ENCODE peak calls at places on chromosomes 6 and 20, in four cellular contexts. I is HepG2, D is K562, B is WTC11. K is an unnamed sample.

GRCh38 chr20:16048881-16049280 is 524.4 kb downstream of the KIF16B start:
- DNase-seq in I (no peak), D (no peak), B (no peak), K (no peak)

GRCh38 chr6:152112503-152113261 is 305.2 kb downstream of the ESR1 start:
- DNase-seq in I (no peak), D (no peak), B (no peak), K (no peak)

GRCh38 chr6:22036267-22036666 is 260.6 kb downstream of the PRL start:
- DNase-seq in I (peak), D (no peak), B (peak), K (peak)

GRCh38 chr6:41503841-41504525 is 42.2 kb upstream of the FOXP4 start:
- DNase-seq in I (peak), D (no peak), B (peak), K (no peak)

GRCh38 chr20:12210591-12210990 is 292.9 kb downstream of the BTBD3 start:
- DNase-seq in I (no peak), D (no peak), B (no peak), K (no peak)

GRCh38 chr6:105178110-105178509 is 1.7 kb downstream of the POPDC3 start:
- DNase-seq in I (no peak), D (no peak), B (no peak), K (no peak)

GRCh38 chr6:140486468-140487361 is 1112.3 kb upstream of the CITED2 start:
- DNase-seq in I (no peak), D (peak), B (no peak), K (no peak)

GRCh38 chr20:50589548-50590347 is 79.6 kb downstream of the PTPN1 start:
- DNase-seq in I (no peak), D (no peak), B (no peak), K (no peak)

GRCh38 chr20:22684072-22684762 is 99.8 kb upstream of the FOXA2 start:
- DNase-seq in I (peak), D (peak), B (peak), K (peak)

GRCh38 chr6:3773696-3774298 is 22.3 kb upstream of the PXDC1 start:
- DNase-seq in I (no peak), D (no peak), B (no peak), K (no peak)

GRCh38 chr20:59002874-59003399 is 4.1 kb downstream of the CTSZ start:
- DNase-seq in I (no peak), D (no peak), B (no peak), K (no peak)

GRCh38 chr20:53657289-53657678 is 63.6 kb upstream of the ZNF217 start:
- DNase-seq in I (no peak), D (no peak), B (no peak), K (no peak)

GRCh38 chr6:14921878-14922277 is 324.0 kb upstream of the JARID2 start:
- DNase-seq in I (no peak), D (no peak), B (no peak), K (no peak)

GRCh38 chr20:36821964-36822437 is 48.4 kb upstream of the DSN1 start:
- DNase-seq in I (no peak), D (peak), B (no peak), K (no peak)

GRCh38 chr20:50172347-50173013 is 18.1 kb upstream of the CEBPB start:
- DNase-seq in I (peak), D (no peak), B (peak), K (no peak)

GRCh38 chr20:24465168-24465567 is 4.3 kb upstream of the SYNDIG1 start:
- DNase-seq in I (no peak), D (no peak), B (no peak), K (no peak)

GRCh38 chr6:19986691-19987438 is 149.7 kb downstream of the ID4 start:
- DNase-seq in I (no peak), D (no peak), B (no peak), K (no peak)

GRCh38 chr6:19979059-19979458 is 141.9 kb downstream of the ID4 start:
- DNase-seq in I (no peak), D (no peak), B (no peak), K (no peak)

GRCh38 chr6:19988555-19988954 is 151.4 kb downstream of the ID4 start:
- DNase-seq in I (peak), D (peak), B (no peak), K (no peak)

DNA sequence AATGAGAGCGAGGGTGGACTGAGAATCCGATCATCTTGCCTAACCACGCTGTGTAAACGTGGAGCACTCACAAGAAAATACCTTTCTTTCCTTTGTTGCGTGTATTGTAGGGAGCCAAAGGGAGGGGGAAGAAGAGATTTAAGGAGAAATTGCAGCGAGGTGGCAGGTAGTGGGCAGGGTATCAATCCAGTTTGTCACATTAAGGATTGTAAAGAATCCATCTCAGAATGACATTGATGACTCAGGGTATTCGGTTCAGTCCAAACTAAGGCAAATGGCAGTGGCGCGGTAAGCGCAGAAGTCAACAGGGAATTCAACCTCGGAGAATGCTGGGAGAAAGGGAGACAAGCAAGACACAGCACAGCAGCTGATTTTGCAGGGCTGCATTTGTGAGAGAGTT is 146.2 kb downstream of the ID4 start:
- DNase-seq in I (no peak), D (no peak), B (no peak), K (no peak)
- TF ChIP-seq ETV6 in I (no peak), D (no peak), B (no peak), K (no peak)

DNA sequence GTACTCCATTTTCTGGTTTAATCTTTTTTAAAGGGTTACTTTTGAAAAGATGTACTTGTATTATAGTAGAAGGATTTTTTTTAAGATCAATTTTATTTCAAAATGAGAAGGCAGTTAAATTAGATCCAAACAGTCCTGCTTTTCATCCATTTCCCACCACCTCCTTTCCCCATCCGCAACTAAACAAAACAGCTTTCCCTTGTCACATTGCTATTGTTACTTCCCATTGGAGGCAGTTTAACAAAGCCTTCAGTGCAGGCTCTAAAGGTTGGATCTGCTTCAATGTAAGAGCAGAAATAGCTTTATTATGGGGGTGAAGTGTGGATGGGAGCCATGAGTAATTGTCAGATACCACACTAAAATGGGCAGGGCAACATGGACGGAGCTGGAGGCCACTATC is 65.7 kb downstream of the LRRC1 start:
- DNase-seq in I (no peak), D (no peak), B (no peak), K (no peak)
- TF ChIP-seq ETV6 in I (no peak), D (no peak), B (no peak), K (no peak)

DNA sequence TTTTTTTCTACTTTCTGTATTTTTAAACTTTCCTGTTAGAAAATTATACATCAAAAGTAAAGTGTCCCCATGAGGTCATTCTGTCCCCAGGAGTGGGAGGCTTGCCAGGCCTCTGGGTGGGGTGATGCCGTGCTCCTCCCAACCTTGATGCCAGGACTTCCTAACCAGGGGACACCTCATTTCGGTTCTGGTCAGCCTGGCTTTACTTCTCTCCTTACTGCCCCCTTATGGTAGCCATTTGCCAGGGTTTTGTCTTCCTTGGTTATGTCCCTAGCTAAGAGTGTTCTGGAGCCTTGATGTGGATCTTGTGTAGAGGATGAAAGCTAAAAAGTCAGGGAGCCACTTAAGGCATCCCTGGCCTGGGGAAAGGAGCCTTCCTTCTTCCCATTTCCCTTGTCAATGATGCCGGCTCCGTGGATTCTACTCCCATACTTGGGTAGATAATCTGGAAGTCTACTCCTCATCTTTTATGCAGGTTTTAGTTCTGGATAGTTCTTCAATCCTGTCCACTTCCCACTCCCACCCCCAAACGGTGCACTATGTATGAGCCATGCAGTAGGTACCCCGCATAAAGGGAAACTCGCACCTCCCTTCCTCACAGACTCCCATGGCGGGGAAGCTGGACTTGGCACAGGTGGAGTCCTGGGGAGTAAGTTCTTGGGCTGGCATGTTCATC is 164.1 kb upstream of the SALL4 start:
- DNase-seq in I (peak), D (peak), B (peak), K (no peak)
- TF ChIP-seq ETV6 in I (no peak), D (no peak), B (no peak), K (no peak)

GRCh38 chr6:25232478-25232877 is 46.7 kb upstream of the CARMIL1 start:
- DNase-seq in I (no peak), D (no peak), B (no peak), K (no peak)
- TF ChIP-seq ETV6 in I (no peak), D (no peak), B (no peak), K (no peak)

K was measured in GM12878.